ENCODE peak calls at places on chromosomes 12 and 14, in four cellular contexts. N is body of pancreas, K is foreskin fibroblast, M is esophagus squamous epithelium. B is an unnamed sample.
A peak's percentile ranks its signal among the peaks of the same experiment; 100 is the strongest.

GRCh38 chr14:64706552-64707193 is 2.4 kb downstream of the PLEKHG3 start:
- DNase-seq in N (peak; percentile 25), K (no peak), M (no peak), B (no peak)

GRCh38 chr12:41092115-41092514 is 96.0 kb upstream of the PDZRN4 start:
- DNase-seq in N (no peak), K (no peak), M (no peak), B (no peak)

GRCh38 chr14:106308839-106309389 is 782.5 kb downstream of the TMEM121 start:
- DNase-seq in N (no peak), K (no peak), M (no peak), B (no peak)

GRCh38 chr14:81415781-81416180 is 15.7 kb upstream of the STON2 start:
- DNase-seq in N (no peak), K (no peak), M (no peak), B (no peak)

GRCh38 chr14:24172871-24173281 is 996 bp downstream of the REC8 start:
- DNase-seq in N (no peak), K (no peak), M (no peak), B (no peak)

GRCh38 chr12:84508325-84508861 is 404.2 kb downstream of the SLC6A15 start:
- DNase-seq in N (no peak), K (peak; percentile 88), M (no peak), B (peak; percentile 70)

GRCh38 chr14:84465890-84466289 is 1064.1 kb upstream of the FLRT2 start:
- DNase-seq in N (no peak), K (no peak), M (no peak), B (no peak)

GRCh38 chr12:2384533-2385328 is 331.9 kb downstream of the CACNA1C start:
- DNase-seq in N (no peak), K (peak; percentile 62), M (no peak), B (peak; percentile 79)

GRCh38 chr14:68165274-68165843 is 345.8 kb downstream of the RAD51B start:
- DNase-seq in N (no peak), K (no peak), M (no peak), B (no peak)

GRCh38 chr14:50837850-50838470 is 7.0 kb upstream of the NIN start:
- DNase-seq in N (no peak), K (no peak), M (no peak), B (no peak)

GRCh38 chr12:112796067-112796466 is 4.5 kb downstream of the RPH3A start:
- DNase-seq in N (no peak), K (no peak), M (no peak), B (no peak)

GRCh38 chr12:18559242-18559641 is 178.6 kb downstream of the PLCZ1 start:
- DNase-seq in N (no peak), K (no peak), M (no peak), B (no peak)

GRCh38 chr14:52026921-52027320 is 37.6 kb downstream of the RTRAF start:
- DNase-seq in N (no peak), K (no peak), M (no peak), B (no peak)

GRCh38 chr12:1801285-1801975 is 18.9 kb upstream of the LRTM2 start:
- DNase-seq in N (no peak), K (no peak), M (no peak), B (peak; percentile 31)

GRCh38 chr12:118373628-118374027 is 921 bp upstream of the TAOK3 start:
- DNase-seq in N (no peak), K (no peak), M (no peak), B (no peak)

GRCh38 chr12:117051380-117051779 is 47.8 kb downstream of the TESC start:
- DNase-seq in N (no peak), K (no peak), M (no peak), B (no peak)

GRCh38 chr12:113092478-113093408 is 36.2 kb downstream of the DTX1 start:
- DNase-seq in N (peak; percentile 41), K (no peak), M (no peak), B (no peak)

GRCh38 chr14:56196274-56196673 is 78.1 kb downstream of the PELI2 start:
- DNase-seq in N (no peak), K (peak; percentile 60), M (no peak), B (peak; percentile 29)

GRCh38 chr14:103136388-103137271 is 13.4 kb downstream of the TNFAIP2 start:
- DNase-seq in N (no peak), K (peak; percentile 43), M (no peak), B (no peak)

GRCh38 chr12:68788554-68789143 is 19.3 kb upstream of the MDM2 start:
- DNase-seq in N (no peak), K (no peak), M (no peak), B (no peak)

GRCh38 chr12:42017036-42017435 is 127.6 kb downstream of the GXYLT1 start:
- DNase-seq in N (no peak), K (no peak), M (no peak), B (no peak)

GRCh38 chr12:95262808-95263207 is 45.2 kb downstream of the VEZT start:
- DNase-seq in N (no peak), K (no peak), M (no peak), B (no peak)

GRCh38 chr12:6182279-6182898 is 17.8 kb upstream of the CD9 start:
- DNase-seq in N (peak; percentile 37), K (peak; percentile 99), M (no peak), B (peak; percentile 76)

GRCh38 chr14:72518809-72519377 is 375.0 kb downstream of the DPF3 start:
- DNase-seq in N (no peak), K (no peak), M (no peak), B (no peak)

GRCh38 chr14:102279688-102280348 is 25.1 kb downstream of the MOK start:
- DNase-seq in N (peak; percentile 37), K (peak; percentile 96), M (no peak), B (peak; percentile 100)

GRCh38 chr14:29475641-29476040 is 452.0 kb downstream of the PRKD1 start:
- DNase-seq in N (no peak), K (no peak), M (no peak), B (no peak)

GRCh38 chr12:53049582-53050318 is at the start of gene TNS2:
- DNase-seq in N (peak; percentile 83), K (peak; percentile 80), M (no peak), B (no peak)

GRCh38 chr12:26572131-26572530 is 260.9 kb downstream of the ITPR2 start:
- DNase-seq in N (no peak), K (no peak), M (no peak), B (no peak)

GRCh38 chr12:58503731-58504520 is 416.4 kb downstream of the LRIG3 start:
- DNase-seq in N (no peak), K (peak; percentile 78), M (no peak), B (no peak)

GRCh38 chr12:114504311-114504710 is 98.4 kb upstream of the TBX5 start:
- DNase-seq in N (no peak), K (no peak), M (no peak), B (no peak)

GRCh38 chr12:108121353-108121752 is 7.7 kb upstream of the WSCD2 start:
- DNase-seq in N (no peak), K (no peak), M (no peak), B (no peak)

GRCh38 chr12:122946690-122947271 is 19.5 kb downstream of the ABCB9 start:
- DNase-seq in N (peak; percentile 81), K (peak; percentile 100), M (peak; percentile 62), B (peak; percentile 96)
- TF ChIP-seq CTCF in N (peak; percentile 11), K (peak; percentile 39), M (peak; percentile 68), B (peak; percentile 66)

GRCh38 chr12:120640840-120641833 is 711 bp downstream of the CABP1 start:
- DNase-seq in N (peak; percentile 64), K (peak; percentile 40), M (no peak), B (no peak)
- H3K4me3 ChIP-seq in N (no peak overlapping the region), K (no peak overlapping the region), M (peak overlapping the region; percentile 33), B (no peak overlapping the region)

GRCh38 chr14:53610947-53611346 is 345.7 kb downstream of the BMP4 start:
- DNase-seq in N (no peak), K (no peak), M (no peak), B (no peak)
- TF ChIP-seq CTCF in N (no peak), K (no peak), M (no peak), B (no peak)

GRCh38 chr12:45611061-45611460 is 118.4 kb upstream of the ARID2 start:
- DNase-seq in N (no peak), K (no peak), M (no peak), B (no peak)

GRCh38 chr12:45613855-45614254 is 115.7 kb upstream of the ARID2 start:
- DNase-seq in N (no peak), K (no peak), M (no peak), B (no peak)

GRCh38 chr12:45613306-45613705 is 116.2 kb upstream of the ARID2 start:
- DNase-seq in N (no peak), K (peak; percentile 51), M (no peak), B (no peak)

GRCh38 chr12:45612044-45612794 is 117.3 kb upstream of the ARID2 start:
- DNase-seq in N (no peak), K (peak; percentile 50), M (no peak), B (no peak)

DNA sequence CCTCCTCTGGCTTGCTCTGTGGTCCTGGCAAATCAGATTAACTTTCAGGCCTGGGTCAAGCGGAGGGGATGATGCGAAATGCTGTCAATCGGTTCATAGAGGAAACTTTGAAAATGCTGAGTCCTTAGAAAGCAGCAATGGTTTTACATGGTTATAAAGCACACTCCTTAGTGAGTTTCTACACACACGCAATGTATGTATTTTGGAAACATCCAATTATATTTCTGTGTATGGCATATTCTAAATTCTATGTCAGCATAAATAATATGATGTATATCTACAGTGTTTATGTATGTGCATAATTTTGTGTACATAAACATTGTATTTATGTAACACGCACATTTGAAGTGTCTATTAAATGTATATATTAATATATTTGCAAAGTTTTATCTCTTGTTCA is 118.0 kb upstream of the ARID2 start:
- DNase-seq in N (no peak), K (no peak), M (no peak), B (no peak)
- H3K4me3 ChIP-seq in N (no peak overlapping the region), K (no peak overlapping the region), M (no peak overlapping the region), B (no peak overlapping the region)

DNA sequence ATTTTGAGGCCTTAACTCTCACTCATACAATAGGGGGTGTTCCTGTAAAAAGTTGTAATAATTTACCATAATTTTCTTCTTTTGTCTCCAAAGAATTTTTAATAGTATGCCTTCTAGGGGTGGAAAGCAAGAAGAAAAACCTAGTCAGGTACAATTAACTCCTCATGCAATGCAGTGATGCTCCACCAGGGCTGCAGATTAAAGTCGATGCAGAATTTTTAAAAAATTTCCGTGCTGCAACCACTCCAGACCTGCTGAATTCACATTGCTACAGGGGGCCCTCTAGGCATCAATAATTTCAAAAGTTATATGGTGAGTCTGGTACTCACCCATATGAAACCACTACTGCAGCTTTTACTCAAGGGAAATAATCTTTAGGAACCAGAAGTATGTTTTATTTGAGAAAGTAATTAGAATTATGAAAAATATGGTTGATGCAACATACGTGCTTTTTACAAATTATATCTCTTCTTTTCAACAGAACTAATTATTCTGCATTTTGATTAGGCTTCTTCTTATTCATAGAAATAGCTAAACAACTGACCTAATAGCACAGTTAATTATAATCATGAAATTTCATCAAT is 353.2 kb downstream of the BCAT1 start:
- DNase-seq in N (no peak), K (no peak), M (no peak), B (no peak)
- TF ChIP-seq CTCF in N (no peak), K (peak; percentile 17), M (peak; percentile 31), B (peak; percentile 24)

DNA sequence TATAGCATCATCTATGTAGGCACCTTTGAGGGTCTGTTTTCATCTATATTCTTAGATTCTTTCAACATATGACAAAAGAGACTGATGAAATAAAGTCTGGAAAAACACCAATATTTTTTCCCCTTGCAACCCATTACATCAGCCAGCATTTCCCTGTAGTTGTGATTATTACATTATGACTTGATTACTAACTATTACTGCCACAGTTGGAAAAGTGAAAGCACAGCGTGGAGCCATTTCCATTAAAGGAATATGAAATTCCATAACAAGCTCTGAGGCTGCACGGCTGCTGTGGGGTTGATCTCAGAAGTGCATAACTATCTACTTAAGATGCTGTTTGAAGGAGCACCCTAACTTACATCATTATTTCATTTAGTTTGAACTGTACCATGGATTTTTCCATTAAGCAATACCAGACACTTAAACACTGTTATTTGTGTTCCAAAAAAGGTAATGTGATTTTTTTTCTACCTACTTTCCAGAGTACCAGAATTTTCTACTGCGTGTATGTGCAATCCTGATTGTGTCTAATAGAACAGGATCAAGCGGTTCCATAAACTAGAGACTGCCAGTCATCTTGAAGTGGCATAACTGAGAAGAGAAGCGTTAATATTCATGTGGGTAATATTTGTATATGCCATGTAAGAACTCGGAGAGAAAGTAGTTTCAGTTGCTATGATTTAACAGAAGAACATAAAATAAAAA is 405.5 kb downstream of the MDGA2 start:
- DNase-seq in N (no peak), K (no peak), M (no peak), B (no peak)
- H3K4me3 ChIP-seq in N (no peak overlapping the region), K (no peak overlapping the region), M (no peak overlapping the region), B (no peak overlapping the region)